ENCODE peak calls at places on chromosome 20, in nine cellular contexts. Z is GM23248, Y is MM.1S, Q is OCI-LY7, B is neural progenitor cell, T is GM23338, A is HCT116, H is PC-3, U is SK-N-SH. I is an unnamed sample.
A peak's percentile ranks its signal among the peaks of the same experiment; 100 is the strongest.

GRCh38 chr20:63522091-63522868 is 1.7 kb downstream of the PPDPF start:
- DNase-seq in H (no peak), U (peak; percentile 22), A (no peak), T (no peak), Z (no peak), B (no peak), Q (no peak), Y (no peak), I (no peak)

GRCh38 chr20:63441136-63441776 is 31.2 kb downstream of the KCNQ2 start:
- DNase-seq in H (no peak), Z (no peak), A (no peak), Q (no peak), T (no peak), U (no peak), Y (no peak), B (no peak), I (no peak)

GRCh38 chr20:6708010-6708409 is 59.5 kb upstream of the BMP2 start:
- DNase-seq in Z (peak; percentile 60), U (no peak), B (peak; percentile 41), Y (no peak), H (peak; percentile 76), Q (no peak), T (no peak), A (no peak), I (peak; percentile 72)

GRCh38 chr20:40630723-40631631 is 58.1 kb downstream of the MAFB start:
- DNase-seq in B (no peak), A (no peak), U (no peak), H (no peak), Y (no peak), T (no peak), Q (no peak), Z (no peak), I (no peak)

GRCh38 chr20:50041238-50041915 is 58.6 kb downstream of the SNAI1 start:
- DNase-seq in B (no peak), H (no peak), A (no peak), Z (no peak), U (no peak), Y (peak; percentile 15), T (no peak), Q (peak; percentile 88), I (no peak)

GRCh38 chr20:14189794-14190402 is 147.5 kb downstream of the FLRT3 start:
- DNase-seq in Y (peak; percentile 46), T (peak; percentile 22), A (peak; percentile 31), H (peak; percentile 74), Q (peak; percentile 1), U (peak; percentile 21), B (peak; percentile 25), Z (peak; percentile 70), I (peak; percentile 67)

GRCh38 chr20:5171074-5171789 is 44.4 kb downstream of the CDS2 start:
- DNase-seq in Q (no peak), Z (no peak), U (no peak), H (no peak), B (peak; percentile 64), A (no peak), T (peak; percentile 56), Y (no peak), I (no peak)

GRCh38 chr20:12175538-12175937 is 257.8 kb downstream of the BTBD3 start:
- DNase-seq in H (no peak), Z (no peak), U (no peak), A (no peak), Q (no peak), Y (no peak), T (no peak), B (no peak), I (no peak)

GRCh38 chr20:14235355-14235754 is 102.1 kb downstream of the FLRT3 start:
- DNase-seq in A (no peak), B (no peak), Y (no peak), Q (no peak), T (no peak), H (peak; percentile 75), Z (peak; percentile 87), U (no peak), I (peak; percentile 9)

GRCh38 chr20:45138451-45139300 is 14.4 kb upstream of the WFDC12 start:
- DNase-seq in T (peak; percentile 90), Q (peak; percentile 44), U (peak; percentile 39), H (peak; percentile 86), A (peak; percentile 21), B (peak; percentile 74), Y (peak; percentile 59), Z (peak; percentile 43), I (peak; percentile 71)

GRCh38 chr20:52824494-52825216 is 147.5 kb upstream of the TSHZ2 start:
- DNase-seq in Q (no peak), A (no peak), U (no peak), Y (peak; percentile 60), H (no peak), Z (no peak), T (no peak), B (no peak), I (no peak)

GRCh38 chr20:316316-317068 is 8.9 kb upstream of the SOX12 start:
- DNase-seq in U (no peak), Z (peak; percentile 71), T (no peak), Q (no peak), Y (no peak), H (no peak), B (no peak), A (no peak), I (no peak)

GRCh38 chr20:32964575-32964974 is 39.7 kb downstream of the SUN5 start:
- DNase-seq in T (no peak), Y (no peak), Z (no peak), Q (no peak), A (no peak), U (no peak), H (no peak), B (no peak), I (no peak)

GRCh38 chr20:37737806-37738442 is 44.1 kb downstream of the CTNNBL1 start:
- DNase-seq in Q (peak; percentile 5), B (no peak), A (no peak), T (no peak), H (no peak), U (no peak), Z (no peak), Y (no peak), I (no peak)

GRCh38 chr20:63891061-63892002 is 3.6 kb upstream of the DNAJC5 start:
- DNase-seq in T (no peak), U (no peak), B (no peak), A (no peak), Q (no peak), Z (no peak), Y (no peak), H (no peak), I (no peak)

GRCh38 chr20:45725134-45725533 is 3.0 kb downstream of the SPINT4 start:
- DNase-seq in B (no peak), Z (no peak), T (no peak), A (no peak), H (no peak), Y (no peak), Q (no peak), U (no peak), I (no peak)

GRCh38 chr20:12729326-12729725 is 279.4 kb upstream of the SPTLC3 start:
- DNase-seq in T (no peak), Y (no peak), Q (no peak), Z (no peak), H (peak; percentile 58), U (no peak), B (no peak), A (no peak), I (no peak)

GRCh38 chr20:17611540-17612286 is 41.8 kb downstream of the DSTN start:
- DNase-seq in B (peak; percentile 42), Z (peak; percentile 67), U (peak; percentile 43), Q (peak; percentile 14), A (peak; percentile 6), Y (peak; percentile 21), H (peak; percentile 56), T (peak; percentile 73), I (peak; percentile 68)
- TF ChIP-seq EZH2phosphoT487 in B (no peak), Z (no peak), U (no peak), Q (no peak), A (no peak), Y (no peak), H (no peak), T (no peak), I (no peak)

GRCh38 chr20:16672299-16672698 is 57.5 kb upstream of the SNRPB2 start:
- DNase-seq in T (no peak), Z (no peak), H (no peak), B (no peak), Q (no peak), A (no peak), U (no peak), Y (no peak), I (no peak)
- TF ChIP-seq EZH2phosphoT487 in T (no peak), Z (no peak), H (no peak), B (no peak), Q (no peak), A (no peak), U (no peak), Y (no peak), I (no peak)

DNA sequence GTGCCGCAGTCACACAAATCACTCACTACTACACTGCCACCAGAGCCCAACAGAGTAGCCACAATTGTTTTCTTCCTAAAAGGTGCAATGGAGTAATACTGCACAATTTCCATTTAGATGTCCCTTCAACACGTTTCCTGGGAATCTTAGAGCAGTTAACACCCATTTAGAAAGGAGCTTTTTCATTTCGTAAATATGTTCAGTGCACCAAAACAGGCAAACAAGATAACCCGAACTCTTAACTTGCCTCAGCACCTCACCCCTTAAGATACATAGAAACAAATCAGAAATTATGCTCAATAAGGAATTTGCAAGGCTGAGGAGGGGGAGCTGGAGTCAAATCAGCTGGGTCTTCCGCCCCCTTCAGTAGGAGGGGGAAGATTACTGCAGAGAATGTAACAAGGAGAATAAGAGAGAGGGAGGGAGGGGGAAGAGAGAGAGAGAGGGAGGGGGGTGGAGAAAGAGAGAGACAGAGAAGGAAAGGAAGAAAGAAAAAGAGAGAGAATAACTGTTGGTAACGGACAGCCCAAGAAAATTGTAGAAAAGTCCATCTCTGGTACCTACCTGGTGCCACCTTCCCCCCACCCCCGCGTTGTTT is 155.4 kb downstream of the BCAS1 start:
- DNase-seq in T (peak; percentile 66), H (no peak), A (no peak), Q (peak; percentile 55), U (peak; percentile 35), Z (no peak), B (peak; percentile 48), Y (no peak), I (no peak)
- TF ChIP-seq EZH2phosphoT487 in T (no peak), H (no peak), A (no peak), Q (no peak), U (no peak), Z (no peak), B (no peak), Y (no peak), I (no peak)

GRCh38 chr20:43913291-43914025 is 1.2 kb upstream of the TOX2 start:
- DNase-seq in H (no peak), T (peak; percentile 13), A (no peak), U (no peak), Z (no peak), Q (no peak), Y (no peak), B (no peak), I (no peak)

GRCh38 chr20:43916073-43916874 is 1.6 kb downstream of the TOX2 start:
- DNase-seq in U (peak; percentile 72), T (peak; percentile 36), Z (peak; percentile 62), Q (no peak), B (peak; percentile 41), A (no peak), H (no peak), Y (no peak), I (peak; percentile 23)

GRCh38 chr20:43915209-43916072 is 789 bp downstream of the TOX2 start:
- DNase-seq in H (no peak), T (peak; percentile 67), A (no peak), Q (no peak), U (peak; percentile 77), Y (no peak), B (peak; percentile 75), Z (peak; percentile 63), I (peak; percentile 26)

GRCh38 chr20:43914286-43914685 is 366 bp upstream of the TOX2 start:
- DNase-seq in T (no peak), H (no peak), Y (no peak), U (no peak), Q (no peak), A (no peak), Z (peak; percentile 27), B (no peak), I (no peak)

GRCh38 chr20:43914697-43915208 is at the start of gene TOX2:
- DNase-seq in H (no peak), Q (no peak), Y (peak; percentile 74), A (no peak), B (peak; percentile 83), Z (peak; percentile 73), U (peak; percentile 96), T (peak; percentile 55), I (peak; percentile 70)
- TF ChIP-seq EZH2phosphoT487 in H (no peak), Q (no peak), Y (no peak), A (no peak), B (no peak), Z (no peak), U (no peak), T (no peak), I (no peak)

I was measured in hepatocyte.